ENCODE peak calls at places on chromosome 1, in four cellular contexts. I is fibroblast of lung, T is Karpas-422, F is neural progenitor cell. W is an unnamed sample.

GRCh38 chr1:174005032-174005431 is 17.1 kb downstream of the RC3H1 start:
- DNase-seq in F (no peak), I (peak), T (peak), W (no peak)

GRCh38 chr1:226634611-226635246 is 86.2 kb downstream of the STUM start:
- DNase-seq in I (no peak), F (no peak), T (no peak), W (peak)

GRCh38 chr1:201457508-201457960 is 11.5 kb downstream of the PHLDA3 start:
- DNase-seq in F (no peak), T (no peak), I (no peak), W (no peak)

GRCh38 chr1:171221665-171222591 is 26.4 kb upstream of the FMO1 start:
- DNase-seq in T (no peak), I (peak), F (no peak), W (no peak)

GRCh38 chr1:206895837-206896242 is 1.4 kb upstream of the IL24 start:
- DNase-seq in T (no peak), I (peak), F (no peak), W (no peak)

GRCh38 chr1:69258842-69259241 is 308.9 kb upstream of the LRRC7 start:
- DNase-seq in T (no peak), I (no peak), F (no peak), W (no peak)

GRCh38 chr1:19209439-19209989 is 552 bp downstream of the UBR4 start:
- DNase-seq in I (peak), T (peak), F (peak), W (no peak)

GRCh38 chr1:119885903-119886783 is 10.2 kb downstream of the ADAM30 start:
- DNase-seq in T (peak), F (peak), I (peak), W (peak)

GRCh38 chr1:203080456-203080855 is 5.4 kb downstream of the MYOG start:
- DNase-seq in T (no peak), I (no peak), F (no peak), W (peak)

GRCh38 chr1:200226969-200227303 is 182.9 kb downstream of the ZNF281 start:
- DNase-seq in I (no peak), F (no peak), T (no peak), W (peak)

GRCh38 chr1:109981128-109981379 is 3.5 kb upstream of the AHCYL1 start:
- DNase-seq in I (no peak), F (no peak), T (no peak), W (no peak)

GRCh38 chr1:63323866-63324778 is 1.8 kb downstream of the FOXD3 start:
- DNase-seq in T (no peak), I (no peak), F (peak), W (peak)

GRCh38 chr1:216576246-216576645 is 147.0 kb downstream of the ESRRG start:
- DNase-seq in T (no peak), F (no peak), I (no peak), W (no peak)

GRCh38 chr1:3651939-3652537 is at the start of gene TP73:
- DNase-seq in T (no peak), I (no peak), F (peak), W (peak)

GRCh38 chr1:89701746-89702241 is 68.9 kb downstream of the LRRC8C start:
- DNase-seq in T (no peak), I (peak), F (no peak), W (no peak)

GRCh38 chr1:79151006-79151796 is 144.7 kb upstream of the ADGRL4 start:
- DNase-seq in F (no peak), I (peak), T (no peak), W (no peak)

GRCh38 chr1:205735218-205735617 is 14.8 kb downstream of the NUCKS1 start:
- DNase-seq in F (no peak), I (no peak), T (no peak), W (no peak)

GRCh38 chr1:155179107-155180031 is 5.7 kb downstream of the TRIM46 start:
- DNase-seq in T (peak), I (no peak), F (no peak), W (peak)

GRCh38 chr1:18922319-18922726 is 20.0 kb upstream of the ALDH4A1 start:
- DNase-seq in I (peak), T (no peak), F (peak), W (no peak)

GRCh38 chr1:206979379-206980043 is 9.3 kb upstream of the FCAMR start:
- DNase-seq in T (no peak), F (peak), I (peak), W (no peak)

GRCh38 chr1:246680180-246680579 is 44.0 kb upstream of the SCCPDH start:
- DNase-seq in F (no peak), I (no peak), T (no peak), W (no peak)

GRCh38 chr1:180482425-180483275 is 19.7 kb downstream of the ACBD6 start:
- DNase-seq in T (peak), I (peak), F (peak), W (no peak)

GRCh38 chr1:67713071-67713806 is 28.2 kb downstream of the GADD45A start:
- DNase-seq in T (no peak), I (peak), F (no peak), W (no peak)

GRCh38 chr1:166948856-166949350 is 26.4 kb downstream of the ILDR2 start:
- DNase-seq in F (no peak), I (no peak), T (no peak), W (no peak)

GRCh38 chr1:91651243-91651642 is 150.6 kb downstream of the CDC7 start:
- DNase-seq in T (no peak), I (no peak), F (no peak), W (no peak)

GRCh38 chr1:118928739-118929554 is 59.2 kb downstream of the TBX15 start:
- DNase-seq in T (peak), F (peak), I (peak), W (peak)

GRCh38 chr1:48617227-48617626 is 145.2 kb upstream of the SPATA6 start:
- DNase-seq in T (no peak), F (no peak), I (peak), W (no peak)

GRCh38 chr1:15948600-15949452 is 27.1 kb downstream of the ZBTB17 start:
- DNase-seq in F (no peak), T (no peak), I (peak), W (no peak)

GRCh38 chr1:51506537-51506936 is 12.5 kb downstream of the EPS15 start:
- DNase-seq in F (no peak), I (peak), T (peak), W (no peak)
- H3K9ac ChIP-seq in F (no peak), I (no peak), T (peak), W (no peak)

DNA sequence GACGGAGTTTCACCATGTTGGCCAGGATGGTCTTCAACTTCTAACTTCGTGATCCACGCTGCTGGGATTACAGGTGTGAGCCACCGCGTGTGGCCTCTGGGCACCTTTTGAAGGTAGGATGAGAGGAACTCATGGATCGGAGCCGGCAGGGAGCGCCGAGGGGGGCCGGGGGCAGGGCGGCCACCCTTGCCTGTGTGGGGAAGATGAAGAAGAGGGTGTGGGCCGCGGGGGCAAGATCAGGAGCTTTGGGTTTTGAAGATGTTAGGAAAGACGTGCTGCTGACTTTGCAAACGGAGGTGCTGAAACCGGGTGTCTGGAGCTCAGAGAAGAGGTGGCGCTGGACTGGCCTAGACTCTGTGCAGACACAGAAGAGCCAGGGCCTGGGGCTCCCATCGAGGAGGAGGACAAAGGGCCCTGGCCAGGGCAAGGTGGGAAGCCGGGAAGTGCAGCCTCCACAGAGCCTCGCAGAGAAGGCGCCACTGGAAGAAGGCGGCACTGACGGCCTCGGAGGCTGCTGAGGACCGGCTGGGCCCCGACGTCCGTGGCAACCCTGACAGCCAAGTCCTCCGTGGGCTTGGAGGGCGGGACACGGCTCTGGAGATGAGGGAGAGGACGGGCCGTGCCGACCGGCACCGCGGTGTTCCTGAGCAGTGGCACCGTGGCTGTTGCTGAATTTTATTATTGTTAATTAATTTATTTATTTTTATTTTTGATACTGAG is 13.7 kb downstream of the RNF223 start:
- DNase-seq in F (no peak), T (no peak), I (no peak), W (no peak)
- H3K27ac ChIP-seq in F (no peak), T (no peak), I (no peak), W (no peak)

GRCh38 chr1:99660496-99660895 is 14.6 kb downstream of the PALMD start:
- DNase-seq in F (no peak), I (no peak), T (no peak), W (no peak)
- H3K9ac ChIP-seq in F (no peak), I (no peak), T (no peak), W (no peak)

GRCh38 chr1:163673756-163674155 is 352.0 kb downstream of the NUF2 start:
- DNase-seq in F (no peak), I (peak), T (no peak), W (no peak)
- H3K27ac ChIP-seq in F (no peak), I (peak), T (no peak), W (no peak)

GRCh38 chr1:43477716-43478115 is 24.0 kb upstream of the HYI start:
- DNase-seq in I (no peak), T (no peak), F (no peak), W (no peak)

GRCh38 chr1:43468403-43468802 is 14.7 kb upstream of the HYI start:
- DNase-seq in T (no peak), I (no peak), F (no peak), W (no peak)

GRCh38 chr1:43469932-43470331 is 16.2 kb upstream of the HYI start:
- DNase-seq in F (no peak), T (no peak), I (no peak), W (no peak)

GRCh38 chr1:43472087-43472462 is 18.3 kb upstream of the HYI start:
- DNase-seq in F (no peak), T (no peak), I (no peak), W (no peak)

GRCh38 chr1:43473463-43473862 is 19.7 kb upstream of the HYI start:
- DNase-seq in F (no peak), T (no peak), I (no peak), W (no peak)
- H3K9ac ChIP-seq in F (no peak), T (no peak), I (no peak), W (no peak)

DNA sequence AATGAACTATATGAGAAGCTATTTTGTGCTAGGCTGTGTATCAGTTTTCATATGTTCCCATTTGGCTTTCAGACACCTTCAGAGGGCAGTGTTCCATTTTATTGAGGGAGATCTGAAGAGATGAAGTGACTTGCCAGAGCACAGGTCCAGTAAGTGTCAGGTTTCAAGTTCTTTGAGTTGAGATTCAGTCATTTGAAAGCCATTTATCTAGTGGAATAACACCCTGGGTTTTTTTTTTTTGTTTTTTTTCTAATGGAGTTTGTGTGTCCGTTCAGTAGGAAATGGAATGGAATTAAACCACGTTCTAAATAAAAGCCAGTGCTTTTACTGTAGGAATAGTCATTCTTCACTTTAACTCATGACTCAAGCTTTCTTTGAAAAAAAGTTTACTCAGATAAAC is 652.9 kb upstream of the USP24 start:
- DNase-seq in I (peak), F (peak), T (peak), W (no peak)
- H3K27ac ChIP-seq in I (no peak), F (no peak), T (no peak), W (no peak)

DNA sequence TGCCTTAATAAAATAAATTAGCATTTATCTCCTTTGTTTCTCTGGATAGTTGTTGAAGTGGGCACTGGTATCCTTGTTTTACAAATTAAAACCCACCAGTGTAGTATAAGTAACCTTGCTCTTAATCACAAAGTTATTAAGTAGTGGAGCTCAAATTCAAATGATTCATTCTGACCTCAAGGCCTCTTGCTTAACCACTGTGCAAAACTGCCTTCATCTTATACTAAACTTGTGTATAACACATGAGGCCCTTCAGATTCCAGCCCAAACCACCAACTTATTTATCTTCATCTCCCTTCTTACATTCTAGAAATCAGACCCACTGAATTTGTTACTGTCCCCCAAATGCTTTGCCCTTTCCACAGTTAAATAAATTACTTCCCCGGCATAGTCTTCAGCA is 19.2 kb upstream of the DNASE2B start:
- DNase-seq in F (no peak), T (no peak), I (peak), W (no peak)
- H3K9ac ChIP-seq in F (no peak), T (no peak), I (no peak), W (no peak)

W was measured in endodermal cell.